ENCODE peak calls at places on chromosomes 12 and 14, in four cellular contexts. One of them, this sample, is unnamed.

GRCh38 chr12:27048822-27049752 is 26.7 kb downstream of the MED21 start:
- DNase-seq in sigmoid colon: no peak
- DNase-seq in stimulated activated CD4-positive, alpha-beta T cell treated with anti-CD3 and anti-CD28 coated beads, Interleukin-4, amount 100 ng/mL, for 48 hours: no peak
- DNase-seq in HFF-Myc: peak; percentile 72
- DNase-seq in this sample: peak; percentile 25

GRCh38 chr12:46373303-46374182 is 970 bp upstream of the SLC38A2 start:
- DNase-seq in sigmoid colon: peak; percentile 82
- DNase-seq in stimulated activated CD4-positive, alpha-beta T cell treated with anti-CD3 and anti-CD28 coated beads, Interleukin-4, amount 100 ng/mL, for 48 hours: peak; percentile 34
- DNase-seq in HFF-Myc: no peak
- DNase-seq in this sample: no peak

GRCh38 chr12:78120866-78121590 is 290.3 kb downstream of the NAV3 start:
- DNase-seq in HFF-Myc: no peak
- DNase-seq in stimulated activated CD4-positive, alpha-beta T cell treated with anti-CD3 and anti-CD28 coated beads, Interleukin-4, amount 100 ng/mL, for 48 hours: no peak
- DNase-seq in sigmoid colon: no peak
- DNase-seq in this sample: peak; percentile 13

GRCh38 chr12:67482751-67483661 is 165.5 kb upstream of the DYRK2 start:
- DNase-seq in HFF-Myc: peak; percentile 41
- DNase-seq in sigmoid colon: peak; percentile 91
- DNase-seq in stimulated activated CD4-positive, alpha-beta T cell treated with anti-CD3 and anti-CD28 coated beads, Interleukin-4, amount 100 ng/mL, for 48 hours: peak; percentile 21
- DNase-seq in this sample: no peak

GRCh38 chr14:75301666-75302325 is 23.2 kb downstream of the FOS start:
- DNase-seq in HFF-Myc: no peak
- DNase-seq in stimulated activated CD4-positive, alpha-beta T cell treated with anti-CD3 and anti-CD28 coated beads, Interleukin-4, amount 100 ng/mL, for 48 hours: no peak
- DNase-seq in sigmoid colon: peak; percentile 77
- DNase-seq in this sample: no peak

GRCh38 chr14:64937821-64938193 is 4.7 kb downstream of the GPX2 start:
- DNase-seq in HFF-Myc: no peak
- DNase-seq in stimulated activated CD4-positive, alpha-beta T cell treated with anti-CD3 and anti-CD28 coated beads, Interleukin-4, amount 100 ng/mL, for 48 hours: no peak
- DNase-seq in sigmoid colon: no peak
- DNase-seq in this sample: no peak

GRCh38 chr14:100374891-100375272 is 51.7 kb downstream of the SLC25A47 start:
- DNase-seq in stimulated activated CD4-positive, alpha-beta T cell treated with anti-CD3 and anti-CD28 coated beads, Interleukin-4, amount 100 ng/mL, for 48 hours: no peak
- DNase-seq in HFF-Myc: no peak
- DNase-seq in sigmoid colon: no peak
- DNase-seq in this sample: no peak

GRCh38 chr12:31669020-31669419 is 9.5 kb downstream of the ETFBKMT start:
- DNase-seq in sigmoid colon: no peak
- DNase-seq in HFF-Myc: no peak
- DNase-seq in stimulated activated CD4-positive, alpha-beta T cell treated with anti-CD3 and anti-CD28 coated beads, Interleukin-4, amount 100 ng/mL, for 48 hours: no peak
- DNase-seq in this sample: no peak

GRCh38 chr12:123471374-123472068 is 13.6 kb downstream of the SNRNP35 start:
- DNase-seq in stimulated activated CD4-positive, alpha-beta T cell treated with anti-CD3 and anti-CD28 coated beads, Interleukin-4, amount 100 ng/mL, for 48 hours: no peak
- DNase-seq in HFF-Myc: peak; percentile 39
- DNase-seq in sigmoid colon: no peak
- DNase-seq in this sample: no peak

GRCh38 chr14:106831322-106831720 is 1304.9 kb downstream of the TMEM121 start:
- DNase-seq in sigmoid colon: no peak
- DNase-seq in HFF-Myc: no peak
- DNase-seq in stimulated activated CD4-positive, alpha-beta T cell treated with anti-CD3 and anti-CD28 coated beads, Interleukin-4, amount 100 ng/mL, for 48 hours: peak; percentile 85
- DNase-seq in this sample: no peak

GRCh38 chr14:61749867-61750266 is 12.4 kb upstream of the SNAPC1 start:
- DNase-seq in stimulated activated CD4-positive, alpha-beta T cell treated with anti-CD3 and anti-CD28 coated beads, Interleukin-4, amount 100 ng/mL, for 48 hours: no peak
- DNase-seq in sigmoid colon: no peak
- DNase-seq in HFF-Myc: no peak
- DNase-seq in this sample: no peak

GRCh38 chr12:117695956-117696355 is 272.8 kb downstream of the KSR2 start:
- DNase-seq in stimulated activated CD4-positive, alpha-beta T cell treated with anti-CD3 and anti-CD28 coated beads, Interleukin-4, amount 100 ng/mL, for 48 hours: no peak
- DNase-seq in sigmoid colon: no peak
- DNase-seq in HFF-Myc: no peak
- DNase-seq in this sample: no peak

GRCh38 chr14:97916100-97916499 is 1118.9 kb downstream of the VRK1 start:
- DNase-seq in stimulated activated CD4-positive, alpha-beta T cell treated with anti-CD3 and anti-CD28 coated beads, Interleukin-4, amount 100 ng/mL, for 48 hours: no peak
- DNase-seq in HFF-Myc: no peak
- DNase-seq in sigmoid colon: no peak
- DNase-seq in this sample: no peak

GRCh38 chr12:132544173-132544468 is 54.2 kb downstream of the FBRSL1 start:
- DNase-seq in HFF-Myc: no peak
- DNase-seq in sigmoid colon: no peak
- DNase-seq in stimulated activated CD4-positive, alpha-beta T cell treated with anti-CD3 and anti-CD28 coated beads, Interleukin-4, amount 100 ng/mL, for 48 hours: no peak
- DNase-seq in this sample: no peak

GRCh38 chr14:89351958-89352404 is 65.1 kb downstream of the FOXN3 start:
- DNase-seq in sigmoid colon: no peak
- DNase-seq in HFF-Myc: no peak
- DNase-seq in stimulated activated CD4-positive, alpha-beta T cell treated with anti-CD3 and anti-CD28 coated beads, Interleukin-4, amount 100 ng/mL, for 48 hours: no peak
- DNase-seq in this sample: no peak

GRCh38 chr12:14995583-14996425 is 23.0 kb downstream of the PDE6H start:
- DNase-seq in stimulated activated CD4-positive, alpha-beta T cell treated with anti-CD3 and anti-CD28 coated beads, Interleukin-4, amount 100 ng/mL, for 48 hours: no peak
- DNase-seq in sigmoid colon: no peak
- DNase-seq in HFF-Myc: peak; percentile 47
- DNase-seq in this sample: peak; percentile 21

GRCh38 chr12:121822393-121823100 is 18.7 kb downstream of the SETD1B start:
- DNase-seq in sigmoid colon: no peak
- DNase-seq in HFF-Myc: no peak
- DNase-seq in stimulated activated CD4-positive, alpha-beta T cell treated with anti-CD3 and anti-CD28 coated beads, Interleukin-4, amount 100 ng/mL, for 48 hours: no peak
- DNase-seq in this sample: no peak

GRCh38 chr14:77590845-77591506 is 25.5 kb downstream of the SPTLC2 start:
- DNase-seq in HFF-Myc: no peak
- DNase-seq in sigmoid colon: no peak
- DNase-seq in stimulated activated CD4-positive, alpha-beta T cell treated with anti-CD3 and anti-CD28 coated beads, Interleukin-4, amount 100 ng/mL, for 48 hours: no peak
- DNase-seq in this sample: no peak

GRCh38 chr12:103924761-103925641 is 5.2 kb upstream of the HSP90B1 start:
- DNase-seq in HFF-Myc: peak; percentile 56
- DNase-seq in sigmoid colon: no peak
- DNase-seq in stimulated activated CD4-positive, alpha-beta T cell treated with anti-CD3 and anti-CD28 coated beads, Interleukin-4, amount 100 ng/mL, for 48 hours: peak; percentile 36
- DNase-seq in this sample: peak; percentile 68

GRCh38 chr12:22682663-22683062 is 57.7 kb downstream of the ETNK1 start:
- DNase-seq in sigmoid colon: no peak
- DNase-seq in stimulated activated CD4-positive, alpha-beta T cell treated with anti-CD3 and anti-CD28 coated beads, Interleukin-4, amount 100 ng/mL, for 48 hours: no peak
- DNase-seq in HFF-Myc: no peak
- DNase-seq in this sample: no peak

GRCh38 chr12:94941440-94941862 is 62.0 kb downstream of the NDUFA12 start:
- DNase-seq in sigmoid colon: no peak
- DNase-seq in stimulated activated CD4-positive, alpha-beta T cell treated with anti-CD3 and anti-CD28 coated beads, Interleukin-4, amount 100 ng/mL, for 48 hours: peak; percentile 26
- DNase-seq in HFF-Myc: no peak
- DNase-seq in this sample: peak; percentile 76

GRCh38 chr12:50537538-50537919 is 32.7 kb downstream of the DIP2B start:
- DNase-seq in stimulated activated CD4-positive, alpha-beta T cell treated with anti-CD3 and anti-CD28 coated beads, Interleukin-4, amount 100 ng/mL, for 48 hours: no peak
- DNase-seq in sigmoid colon: no peak
- DNase-seq in HFF-Myc: no peak
- DNase-seq in this sample: no peak

GRCh38 chr14:51604078-51604477 is 47.6 kb upstream of the FRMD6 start:
- DNase-seq in sigmoid colon: no peak
- DNase-seq in stimulated activated CD4-positive, alpha-beta T cell treated with anti-CD3 and anti-CD28 coated beads, Interleukin-4, amount 100 ng/mL, for 48 hours: no peak
- DNase-seq in HFF-Myc: peak; percentile 59
- DNase-seq in this sample: no peak

GRCh38 chr14:71592361-71592760 is 339.9 kb upstream of the RGS6 start:
- DNase-seq in sigmoid colon: no peak
- DNase-seq in HFF-Myc: no peak
- DNase-seq in stimulated activated CD4-positive, alpha-beta T cell treated with anti-CD3 and anti-CD28 coated beads, Interleukin-4, amount 100 ng/mL, for 48 hours: no peak
- DNase-seq in this sample: no peak

GRCh38 chr12:74235342-74235741 is 302.3 kb upstream of the ATXN7L3B start:
- DNase-seq in HFF-Myc: no peak
- DNase-seq in stimulated activated CD4-positive, alpha-beta T cell treated with anti-CD3 and anti-CD28 coated beads, Interleukin-4, amount 100 ng/mL, for 48 hours: no peak
- DNase-seq in sigmoid colon: no peak
- DNase-seq in this sample: no peak

This sample was measured in brain pericyte.